ENCODE peak calls at places on chromosome 2, in four cellular contexts. U is mesenchymal stem cell, O is glutamatergic neuron, S is activated T-cell treated with anti-CD3 and anti-CD28 coated beads for 24 hours. E is an unnamed sample.

GRCh38 chr2:191384829-191385228 is 139.6 kb downstream of the MYO1B start:
- DNase-seq in U (no peak), O (no peak), S (no peak), E (no peak)

GRCh38 chr2:166375205-166375735 is 474 bp downstream of the SCN9A start:
- DNase-seq in U (peak; percentile 10), O (peak; percentile 21), S (no peak), E (no peak)

GRCh38 chr2:120504936-120505705 is 159.2 kb downstream of the INHBB start:
- DNase-seq in U (no peak), O (no peak), S (no peak), E (no peak)

GRCh38 chr2:19711470-19712372 is 190.1 kb downstream of the TTC32 start:
- DNase-seq in U (peak; percentile 98), O (no peak), S (no peak), E (peak; percentile 49)

GRCh38 chr2:212237350-212238095 is 301.1 kb downstream of the ERBB4 start:
- DNase-seq in U (no peak), O (peak; percentile 23), S (no peak), E (peak; percentile 49)

GRCh38 chr2:10900216-10901109 is 11.3 kb upstream of the KCNF1 start:
- DNase-seq in U (peak; percentile 43), O (peak; percentile 49), S (no peak), E (no peak)

GRCh38 chr2:11329759-11330158 is 14.7 kb downstream of the ROCK2 start:
- DNase-seq in U (no peak), O (no peak), S (no peak), E (no peak)

GRCh38 chr2:160241251-160242137 is 41.4 kb upstream of the ITGB6 start:
- DNase-seq in U (peak; percentile 88), O (no peak), S (no peak), E (no peak)

GRCh38 chr2:239943991-239944441 is 81.1 kb downstream of the NDUFA10 start:
- DNase-seq in U (no peak), O (peak; percentile 24), S (no peak), E (no peak)

GRCh38 chr2:239550336-239550735 is 149.5 kb upstream of the HDAC4 start:
- DNase-seq in U (no peak), O (no peak), S (no peak), E (no peak)

GRCh38 chr2:75494137-75494769 is 66.5 kb downstream of the EVA1A start:
- DNase-seq in U (no peak), O (no peak), S (no peak), E (no peak)

E was measured in ecto neural progenitor cell.